ENCODE peak calls at places on chromosome 19, in eight cellular contexts. N is fibroblast of mammary gland, V is GM23338, L is colonic mucosa, Y is cardiac fibroblast, P is GM20000, B is AG09319, D is BJ. I is an unnamed sample.

GRCh38 chr19:46082728-46083050 is 41.8 kb downstream of the IGFL3 start:
- DNase-seq in B (no peak), P (no peak), D (no peak), L (no peak), Y (peak; percentile 73), N (peak; percentile 33), V (no peak), I (no peak)

GRCh38 chr19:20503536-20503935 is 62.0 kb downstream of the ZNF737 start:
- DNase-seq in P (no peak), Y (peak; percentile 73), N (peak; percentile 58), B (no peak), L (no peak), V (no peak), D (no peak), I (no peak)

GRCh38 chr19:9865732-9866627 is 30.9 kb downstream of the PIN1 start:
- DNase-seq in L (no peak), N (no peak), V (peak; percentile 68), P (no peak), D (no peak), Y (no peak), B (no peak), I (no peak)

GRCh38 chr19:33705090-33705847 is 83.5 kb downstream of the CHST8 start:
- DNase-seq in P (no peak), Y (no peak), D (no peak), L (no peak), B (no peak), N (no peak), V (peak; percentile 37), I (no peak)

GRCh38 chr19:55778331-55778730 is 9.4 kb downstream of the RFPL4AL1 start:
- DNase-seq in N (no peak), D (no peak), V (no peak), B (no peak), Y (no peak), L (no peak), P (no peak), I (no peak)

GRCh38 chr19:4284176-4284958 is 5.3 kb downstream of the SHD start:
- DNase-seq in N (no peak), L (peak; percentile 92), D (no peak), P (no peak), V (peak; percentile 98), Y (no peak), B (no peak), I (no peak)

GRCh38 chr19:7337380-7338194 is 11.2 kb upstream of the ARHGEF18 start:
- DNase-seq in B (no peak), L (no peak), P (peak; percentile 73), N (no peak), Y (no peak), V (no peak), D (no peak), I (no peak)

GRCh38 chr19:1608414-1609391 is 3.4 kb upstream of the UQCR11 start:
- DNase-seq in P (peak; percentile 23), V (peak; percentile 36), N (peak; percentile 46), L (no peak), D (no peak), B (no peak), Y (no peak), I (no peak)

GRCh38 chr19:45117167-45117594 is 24.2 kb downstream of the PPP1R37 start:
- DNase-seq in B (no peak), Y (no peak), D (no peak), V (no peak), N (peak; percentile 31), P (peak; percentile 67), L (no peak), I (no peak)

GRCh38 chr19:56167064-56167578 is 8.7 kb upstream of the GALP start:
- DNase-seq in Y (peak; percentile 11), D (no peak), B (no peak), N (peak; percentile 13), L (no peak), P (no peak), V (peak; percentile 82), I (no peak)

GRCh38 chr19:18833141-18833476 is 1.4 kb downstream of the UPF1 start:
- DNase-seq in D (no peak), B (no peak), P (no peak), L (no peak), N (no peak), V (no peak), Y (peak; percentile 18), I (no peak)

GRCh38 chr19:33713194-33713593 is 83.5 kb upstream of the KCTD15 start:
- DNase-seq in B (no peak), L (no peak), P (no peak), Y (no peak), D (no peak), V (no peak), N (no peak), I (no peak)

GRCh38 chr19:44176590-44176989 is 11.7 kb downstream of the ZNF226 start:
- DNase-seq in V (no peak), Y (peak; percentile 17), B (no peak), D (no peak), N (peak; percentile 27), L (no peak), P (no peak), I (no peak)

GRCh38 chr19:28701491-28701890 is 511.5 kb downstream of the UQCRFS1 start:
- DNase-seq in P (no peak), D (peak; percentile 84), V (no peak), L (no peak), N (peak; percentile 6), Y (peak; percentile 70), B (no peak), I (no peak)

GRCh38 chr19:46955114-46955812 is 64.4 kb upstream of the NPAS1 start:
- DNase-seq in N (peak; percentile 41), D (no peak), V (no peak), Y (peak; percentile 59), P (peak; percentile 36), L (no peak), B (no peak), I (no peak)

GRCh38 chr19:3873151-3873550 is 4.3 kb upstream of the ZFR2 start:
- DNase-seq in P (no peak), L (no peak), N (no peak), Y (no peak), B (no peak), D (no peak), V (no peak), I (no peak)

GRCh38 chr19:37304190-37304883 is 66.6 kb upstream of the ZNF527 start:
- DNase-seq in P (no peak), L (no peak), N (no peak), V (no peak), B (no peak), D (no peak), Y (peak; percentile 9), I (peak; percentile 30)

GRCh38 chr19:55305491-55305890 is 19.6 kb downstream of the TMEM150B start:
- DNase-seq in N (no peak), P (peak; percentile 83), Y (peak; percentile 41), L (peak; percentile 40), V (peak; percentile 88), D (no peak), B (no peak), I (no peak)

GRCh38 chr19:49890349-49891311 is 6.1 kb downstream of the IL4I1 start:
- DNase-seq in V (peak; percentile 80), D (no peak), L (peak; percentile 69), B (no peak), P (peak; percentile 91), Y (no peak), N (no peak), I (peak; percentile 46)

GRCh38 chr19:50963381-50963780 is 6.0 kb downstream of the KLK6 start:
- DNase-seq in Y (no peak), P (no peak), L (no peak), N (no peak), V (no peak), D (no peak), B (no peak), I (no peak)
- TF ChIP-seq CTCF in Y (no peak), P (no peak), L (no peak), N (no peak), V (no peak), D (no peak), B (no peak), I (no peak)

GRCh38 chr19:387777-388176 is 21.2 kb downstream of the C2CD4C start:
- DNase-seq in B (no peak), P (no peak), V (no peak), N (no peak), L (no peak), D (no peak), Y (no peak), I (no peak)
- TF ChIP-seq CTCF in B (no peak), P (no peak), V (no peak), N (no peak), L (no peak), D (no peak), Y (no peak), I (no peak)

DNA sequence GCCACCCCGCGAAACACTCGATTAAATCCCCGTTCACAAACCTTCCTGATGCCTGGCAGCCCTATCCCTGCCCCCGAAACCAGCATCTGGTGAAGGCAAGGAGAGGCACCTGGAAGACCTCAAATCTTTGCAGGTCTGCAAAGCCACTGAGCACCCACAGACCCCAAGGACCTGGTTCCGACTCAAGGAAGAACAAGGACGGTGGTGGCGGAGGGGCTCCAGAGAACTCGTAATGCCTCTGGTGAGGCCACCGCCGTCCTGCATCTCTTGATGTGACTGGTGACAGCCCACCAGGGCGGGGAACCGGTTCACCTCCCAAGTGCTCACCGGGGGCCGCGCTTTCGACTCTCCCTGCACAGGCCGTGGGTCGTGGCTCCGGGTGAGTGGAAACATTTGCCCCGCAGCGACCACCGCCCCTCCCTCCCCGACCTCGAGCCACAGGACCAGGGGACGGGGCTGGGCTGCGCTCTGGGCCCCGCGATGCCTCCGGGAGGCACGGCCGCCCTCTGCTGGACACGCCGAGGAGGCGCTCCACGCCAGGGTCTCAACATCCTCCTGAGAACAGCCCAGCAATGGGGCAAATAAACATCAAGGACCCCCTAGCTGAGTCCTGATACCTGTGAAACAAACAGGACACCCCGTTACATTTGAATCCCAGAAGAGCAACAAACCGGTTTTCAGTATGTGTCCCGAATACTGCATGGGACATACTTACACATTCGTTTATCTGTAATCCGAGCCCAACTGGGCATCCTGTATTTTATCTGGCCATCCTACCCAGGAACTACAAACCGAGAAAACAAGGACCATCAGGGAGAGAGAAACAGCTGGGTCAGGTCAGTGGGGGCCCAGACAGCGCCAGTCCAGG is 3.9 kb upstream of the PLPP2 start:
- DNase-seq in P (peak; percentile 85), N (peak; percentile 10), L (peak; percentile 42), Y (peak; percentile 29), D (no peak), B (no peak), V (peak; percentile 81), I (peak; percentile 59)
- TF ChIP-seq CTCF in P (peak; percentile 86), N (peak; percentile 57), L (peak; percentile 85), Y (peak; percentile 79), D (peak; percentile 91), B (peak; percentile 77), V (peak; percentile 90), I (peak; percentile 82)

GRCh38 chr19:15453091-15453498 is 3.3 kb upstream of the WIZ start:
- DNase-seq in D (no peak), P (no peak), L (no peak), N (no peak), B (no peak), Y (no peak), V (peak; percentile 64), I (no peak)

GRCh38 chr19:15453906-15454305 is 4.2 kb upstream of the WIZ start:
- DNase-seq in P (no peak), B (no peak), L (no peak), D (no peak), N (no peak), Y (no peak), V (no peak), I (no peak)

GRCh38 chr19:15455996-15456395 is 6.2 kb upstream of the WIZ start:
- DNase-seq in V (no peak), P (no peak), Y (no peak), L (no peak), B (no peak), D (no peak), N (no peak), I (no peak)

GRCh38 chr19:15452111-15453047 is 2.6 kb upstream of the WIZ start:
- DNase-seq in B (peak; percentile 54), V (peak; percentile 99), L (peak; percentile 86), N (peak; percentile 82), Y (peak; percentile 88), P (no peak), D (peak; percentile 54), I (peak; percentile 65)

GRCh38 chr19:15454371-15454800 is 4.6 kb upstream of the WIZ start:
- DNase-seq in D (no peak), L (no peak), Y (no peak), N (no peak), P (no peak), B (no peak), V (no peak), I (no peak)
- TF ChIP-seq CTCF in D (peak; percentile 17), L (no peak), Y (peak; percentile 37), N (peak; percentile 23), P (no peak), B (no peak), V (peak; percentile 41), I (no peak)